ENCODE peak calls at places on chromosomes 11 and 22, in five cellular contexts. O is HFFc6, P is mammary epithelial cell, I is upper lobe of right lung, H is testis. Z is an unnamed sample.

GRCh38 chr11:120489799-120490198 is 21.7 kb upstream of the GRIK4 start:
- DNase-seq in O (no peak), I (no peak), H (no peak), P (no peak), Z (no peak)

GRCh38 chr11:99682646-99683045 is 661.9 kb downstream of the CNTN5 start:
- DNase-seq in H (no peak), P (no peak), I (no peak), O (no peak), Z (no peak)

GRCh38 chr11:62501432-62501891 is 45.1 kb downstream of the AHNAK start:
- DNase-seq in P (no peak), H (peak; percentile 78), I (no peak), O (no peak), Z (peak; percentile 58)

GRCh38 chr11:62708423-62709261 is 1.2 kb downstream of the GNG3 start:
- DNase-seq in O (no peak), P (peak; percentile 34), I (peak; percentile 74), H (no peak), Z (no peak)

GRCh38 chr11:64447717-64448598 is 89.0 kb downstream of the RPS6KA4 start:
- DNase-seq in I (peak; percentile 68), P (no peak), H (peak; percentile 44), O (peak; percentile 29), Z (no peak)

GRCh38 chr11:11866203-11866602 is 24.4 kb downstream of the USP47 start:
- DNase-seq in O (no peak), I (no peak), H (no peak), P (no peak), Z (no peak)

GRCh38 chr11:64609436-64610047 is 18.5 kb downstream of the SLC22A12 start:
- DNase-seq in O (no peak), P (no peak), I (no peak), H (peak; percentile 44), Z (no peak)

GRCh38 chr11:15967966-15968365 is 388.4 kb downstream of the SOX6 start:
- DNase-seq in I (no peak), P (peak; percentile 60), H (no peak), O (no peak), Z (peak; percentile 63)

GRCh38 chr11:28983780-28984179 is 875.6 kb downstream of the METTL15 start:
- DNase-seq in I (no peak), P (no peak), H (no peak), O (no peak), Z (no peak)

GRCh38 chr11:130338667-130339066 is 23.9 kb upstream of the ZBTB44 start:
- DNase-seq in H (no peak), P (no peak), O (no peak), I (no peak), Z (no peak)

GRCh38 chr22:28930357-28931007 is 47.1 kb downstream of the ZNRF3 start:
- DNase-seq in H (no peak), I (no peak), O (no peak), P (no peak), Z (no peak)

GRCh38 chr22:25777870-25778269 is 35.9 kb downstream of the MYO18B start:
- DNase-seq in H (peak; percentile 35), P (peak; percentile 50), O (peak; percentile 48), I (no peak), Z (peak; percentile 28)

GRCh38 chr11:81220166-81220895 is 1513.3 kb downstream of the FAM181B start:
- DNase-seq in P (no peak), I (no peak), O (no peak), H (no peak), Z (peak; percentile 41)

GRCh38 chr11:103055174-103055890 is 36.6 kb downstream of the DCUN1D5 start:
- DNase-seq in P (peak; percentile 33), H (no peak), I (no peak), O (peak; percentile 55), Z (peak; percentile 62)

GRCh38 chr22:21641417-21641794 is 696 bp upstream of the SDF2L1 start:
- DNase-seq in O (peak; percentile 51), I (peak; percentile 79), H (peak; percentile 58), P (peak; percentile 52), Z (peak; percentile 51)

GRCh38 chr22:21643533-21644357 is 1.6 kb downstream of the SDF2L1 start:
- DNase-seq in H (no peak), I (no peak), O (no peak), P (no peak), Z (no peak)

GRCh38 chr22:21640810-21641209 is 1.3 kb upstream of the SDF2L1 start:
- DNase-seq in O (no peak), H (no peak), I (no peak), P (no peak), Z (no peak)

GRCh38 chr22:21641795-21642583 is at the start of gene SDF2L1:
- DNase-seq in I (peak; percentile 99), H (peak; percentile 99), P (peak; percentile 99), O (peak; percentile 98), Z (peak; percentile 99)

GRCh38 chr22:21642584-21643448 is 714 bp downstream of the SDF2L1 start:
- DNase-seq in O (peak; percentile 45), I (peak; percentile 75), P (peak; percentile 62), H (no peak), Z (peak; percentile 50)
- TF ChIP-seq CTCF in O (peak; percentile 76), I (peak; percentile 56), P (peak; percentile 31), H (peak; percentile 43), Z (peak; percentile 79)

GRCh38 chr11:747176-748006 is at the start of gene TALDO1:
- DNase-seq in I (peak; percentile 97), H (peak; percentile 93), O (peak; percentile 78), P (peak; percentile 86), Z (peak; percentile 82)
- TF ChIP-seq CTCF in I (peak; percentile 30), H (peak; percentile 3), O (peak; percentile 27), P (peak; percentile 5), Z (peak; percentile 12)

DNA sequence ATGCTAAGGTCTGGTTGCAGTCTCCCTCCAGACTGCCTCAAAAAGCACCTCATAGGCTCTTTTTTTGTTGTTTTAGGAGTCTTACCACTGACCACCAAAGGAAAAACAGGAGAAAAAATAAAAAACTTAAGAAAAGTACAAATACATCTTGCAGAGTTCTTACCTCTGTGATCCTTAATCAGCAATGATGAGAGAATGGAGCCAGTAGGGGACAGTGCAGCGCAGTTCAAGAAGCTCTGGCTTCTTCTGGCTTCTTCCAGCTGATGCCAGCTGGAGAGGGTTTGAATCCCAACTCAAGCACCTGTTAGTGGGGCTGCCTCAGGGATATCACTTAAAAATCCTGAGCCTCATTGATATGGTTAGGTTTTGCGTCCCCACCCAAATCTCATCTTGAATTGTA is 223.3 kb upstream of the ISX start:
- DNase-seq in I (no peak), O (no peak), P (no peak), H (no peak), Z (no peak)
- TF ChIP-seq CTCF in I (no peak), O (no peak), P (no peak), H (no peak), Z (no peak)

GRCh38 chr11:127247261-127247660 is 246.7 kb upstream of the KIRREL3 start:
- DNase-seq in O (no peak), I (no peak), H (no peak), P (no peak), Z (no peak)
- TF ChIP-seq CTCF in O (no peak), I (no peak), H (no peak), P (no peak), Z (no peak)

DNA sequence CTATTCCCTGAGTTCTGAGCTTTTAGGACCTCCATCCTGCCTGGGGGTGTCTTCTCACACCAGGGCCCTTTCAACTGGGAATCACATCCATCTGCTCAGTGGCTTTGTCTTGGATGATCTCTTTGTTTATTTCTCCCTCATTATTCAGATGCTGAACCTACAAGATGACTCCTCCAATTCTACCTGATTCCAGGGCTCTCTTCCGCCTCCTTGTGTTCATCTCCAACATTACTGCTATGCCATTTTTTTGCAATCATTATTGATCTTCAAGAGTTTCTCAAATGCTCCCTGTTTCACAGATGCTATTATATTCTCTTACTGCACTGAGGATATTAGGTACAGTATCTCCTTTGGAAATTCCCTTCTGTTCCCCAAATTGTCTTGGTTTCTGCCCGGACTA is 307.7 kb downstream of the SHANK2 start:
- DNase-seq in O (no peak), P (no peak), I (no peak), H (no peak), Z (no peak)
- TF ChIP-seq CTCF in O (peak; percentile 50), P (no peak), I (no peak), H (no peak), Z (no peak)

DNA sequence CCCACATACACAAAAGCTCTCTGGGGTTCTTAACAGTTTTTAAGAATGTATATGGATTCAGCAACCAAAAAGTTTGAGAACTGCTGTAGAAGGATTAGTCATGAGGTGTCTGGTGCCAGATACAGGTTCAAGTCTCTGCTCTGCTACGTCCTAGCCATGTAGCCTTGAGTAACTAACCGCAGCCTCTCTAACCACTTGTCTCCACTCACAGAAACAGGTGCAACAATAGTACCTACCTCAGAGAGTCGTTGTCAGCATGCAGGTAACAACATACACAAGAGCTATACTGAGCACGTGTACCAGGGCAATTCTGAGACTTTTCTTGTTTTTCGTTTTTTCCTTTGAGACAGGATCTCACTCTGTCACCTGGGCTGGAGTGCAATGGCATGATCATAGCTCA is 26.9 kb downstream of the CBX7 start:
- DNase-seq in H (no peak), P (no peak), O (no peak), I (no peak), Z (no peak)
- TF ChIP-seq CTCF in H (no peak), P (no peak), O (no peak), I (no peak), Z (no peak)

Z was measured in astrocyte of the spinal cord.